ENCODE peak calls at places on chromosomes 2 and 18, in eight cellular contexts. C is upper lobe of right lung, O is esophagus squamous epithelium, F is cardiac muscle cell, H is hepatocyte, G is stomach, R is pancreas, N is H1. M is an unnamed sample. For H3K4me1, the result is how much of the 10 kb centered on the place peaks cover.

GRCh38 chr2:42141687-42142475 is 27.3 kb upstream of the EML4 start:
- DNase-seq in R (peak), C (peak), N (no peak), O (no peak), H (peak), F (peak), G (peak), M (peak)

GRCh38 chr2:200042102-200042735 is 86.8 kb downstream of the MAIP1 start:
- DNase-seq in N (no peak), H (peak), F (peak), O (no peak), C (no peak), R (no peak), G (no peak), M (no peak)

GRCh38 chr2:46872876-46873631 is 42.6 kb downstream of the MCFD2 start:
- DNase-seq in F (peak), R (no peak), N (no peak), H (no peak), C (no peak), O (no peak), G (no peak), M (no peak)

GRCh38 chr18:30748541-30748940 is 294.0 kb downstream of the DSC3 start:
- DNase-seq in F (no peak), G (no peak), O (no peak), C (no peak), N (no peak), H (no peak), R (no peak), M (no peak)

GRCh38 chr2:83602753-83603152 is 856.3 kb downstream of the SUCLG1 start:
- DNase-seq in N (no peak), F (no peak), R (no peak), C (no peak), H (no peak), G (no peak), O (no peak), M (no peak)

GRCh38 chr2:143702931-143703330 is 573.7 kb downstream of the ARHGAP15 start:
- DNase-seq in G (no peak), H (no peak), N (no peak), F (no peak), C (no peak), R (no peak), O (no peak), M (no peak)

GRCh38 chr2:237214963-237215362 is 129.3 kb downstream of the COPS8 start:
- DNase-seq in H (no peak), F (no peak), G (no peak), R (no peak), C (no peak), N (no peak), O (no peak), M (no peak)

GRCh38 chr18:70499218-70499691 is 210.4 kb downstream of the SOCS6 start:
- DNase-seq in G (no peak), C (no peak), F (no peak), H (no peak), R (no peak), O (no peak), N (no peak), M (peak)

GRCh38 chr2:133130548-133131246 is 437.6 kb downstream of the NCKAP5 start:
- DNase-seq in G (no peak), C (no peak), O (no peak), N (no peak), R (no peak), H (no peak), F (no peak), M (no peak)

GRCh38 chr2:109209941-109210340 is 80.9 kb downstream of the SH3RF3 start:
- DNase-seq in G (no peak), O (no peak), C (no peak), F (no peak), H (no peak), N (no peak), R (no peak), M (no peak)

GRCh38 chr18:36527740-36528455 is 230.4 kb downstream of the FHOD3 start:
- DNase-seq in O (no peak), C (no peak), N (no peak), G (no peak), R (no peak), F (no peak), H (peak), M (no peak)

GRCh38 chr2:17658251-17658843 is 95.3 kb downstream of the SMC6 start:
- DNase-seq in R (no peak), O (no peak), H (no peak), C (no peak), G (no peak), N (no peak), F (no peak), M (no peak)

GRCh38 chr2:231348703-231349373 is 46.7 kb upstream of the B3GNT7 start:
- DNase-seq in F (no peak), R (no peak), H (no peak), G (no peak), N (no peak), O (no peak), C (peak), M (no peak)

GRCh38 chr2:75500633-75501032 is 60.1 kb downstream of the EVA1A start:
- DNase-seq in C (no peak), H (no peak), N (no peak), F (no peak), R (no peak), O (no peak), G (no peak), M (peak)

GRCh38 chr2:107374261-107374660 is 452.4 kb upstream of the RGPD4 start:
- DNase-seq in R (no peak), C (no peak), O (no peak), H (no peak), F (peak), N (no peak), G (no peak), M (no peak)

GRCh38 chr2:51263921-51264320 is 232.0 kb upstream of the NRXN1 start:
- DNase-seq in F (no peak), H (no peak), C (no peak), R (no peak), G (no peak), N (no peak), O (no peak), M (no peak)

GRCh38 chr2:150974223-150974622 is 287.4 kb downstream of the RBM43 start:
- DNase-seq in G (no peak), C (no peak), N (no peak), O (no peak), H (no peak), R (no peak), F (no peak), M (no peak)

GRCh38 chr2:127280693-127281092 is 13.3 kb downstream of the ERCC3 start:
- DNase-seq in C (no peak), F (no peak), O (no peak), G (no peak), R (no peak), H (no peak), N (no peak), M (no peak)

GRCh38 chr2:72921866-72922265 is 4.5 kb downstream of the EMX1 start:
- DNase-seq in R (no peak), C (no peak), O (no peak), N (no peak), G (peak), H (no peak), F (no peak), M (no peak)

GRCh38 chr2:172535119-172535518 is 20.8 kb upstream of the PDK1 start:
- DNase-seq in O (no peak), C (no peak), F (no peak), R (no peak), H (no peak), G (no peak), N (no peak), M (no peak)

GRCh38 chr2:109457811-109458210 is 156.0 kb downstream of the SEPTIN10 start:
- DNase-seq in G (no peak), H (no peak), N (no peak), F (no peak), R (no peak), O (no peak), C (peak), M (no peak)

GRCh38 chr2:240958366-240959213 is 39.8 kb upstream of the SNED1 start:
- DNase-seq in F (no peak), G (peak), O (no peak), H (no peak), C (no peak), R (peak), N (no peak), M (peak)

GRCh38 chr2:61645911-61646310 is 107.8 kb upstream of the XPO1 start:
- DNase-seq in H (no peak), O (no peak), R (no peak), N (no peak), C (no peak), F (peak), G (no peak), M (no peak)

GRCh38 chr2:173854840-173855239 is 110.3 kb downstream of the SP3 start:
- DNase-seq in N (no peak), R (no peak), H (no peak), F (peak), O (no peak), G (no peak), C (no peak), M (peak)

GRCh38 chr2:176585791-176586190 is 316.5 kb downstream of the MTX2 start:
- DNase-seq in F (no peak), C (no peak), R (no peak), N (no peak), H (no peak), O (no peak), G (no peak), M (no peak)

GRCh38 chr2:190882831-190883582 is 2.4 kb downstream of the GLS start:
- DNase-seq in N (no peak), G (no peak), C (no peak), H (no peak), O (no peak), R (no peak), F (peak), M (no peak)

GRCh38 chr2:189305291-189305943 is 125.9 kb upstream of the COL5A2 start:
- DNase-seq in G (no peak), H (no peak), N (no peak), C (no peak), R (no peak), F (peak), O (no peak), M (no peak)

GRCh38 chr2:10041711-10042110 is 1.6 kb upstream of the KLF11 start:
- DNase-seq in N (no peak), C (peak), G (no peak), F (no peak), O (no peak), H (no peak), R (peak), M (no peak)

GRCh38 chr2:54015809-54016703 is 45.3 kb upstream of the PSME4 start:
- DNase-seq in R (no peak), N (no peak), C (no peak), F (peak), O (no peak), G (no peak), H (peak), M (no peak)

GRCh38 chr2:188382107-188382506 is 90.4 kb downstream of the GULP1 start:
- DNase-seq in N (no peak), H (no peak), O (no peak), F (peak), G (no peak), C (no peak), R (no peak), M (no peak)

GRCh38 chr2:119958642-119959268 is 54.1 kb upstream of the EPB41L5 start:
- DNase-seq in C (no peak), N (no peak), O (no peak), H (no peak), G (no peak), R (no peak), F (peak), M (no peak)

GRCh38 chr2:63364866-63365265 is 223.4 kb downstream of the WDPCP start:
- DNase-seq in N (no peak), G (no peak), H (peak), R (no peak), F (no peak), O (no peak), C (no peak), M (no peak)

GRCh38 chr2:19319064-19319463 is 39.4 kb downstream of the OSR1 start:
- DNase-seq in F (no peak), O (no peak), C (no peak), N (no peak), G (no peak), R (no peak), H (no peak), M (no peak)

GRCh38 chr18:47997338-47997780 is 66.9 kb upstream of the SMAD2 start:
- DNase-seq in F (peak), H (no peak), R (no peak), O (no peak), G (no peak), N (peak), C (no peak), M (peak)

GRCh38 chr18:48714873-48715272 is 176.0 kb downstream of the CTIF start:
- DNase-seq in C (no peak), G (no peak), F (no peak), N (no peak), H (peak), R (no peak), O (no peak), M (no peak)

GRCh38 chr2:148645925-148646559 is 1.5 kb downstream of the EPC2 start:
- DNase-seq in N (no peak), O (no peak), R (no peak), G (peak), H (peak), C (no peak), F (peak), M (peak)

GRCh38 chr2:148651972-148652371 is 7.4 kb downstream of the EPC2 start:
- DNase-seq in F (no peak), O (no peak), C (no peak), R (no peak), N (no peak), H (no peak), G (no peak), M (no peak)

GRCh38 chr2:148653437-148653836 is 8.9 kb downstream of the EPC2 start:
- DNase-seq in N (no peak), R (no peak), F (peak), C (no peak), H (no peak), O (no peak), G (no peak), M (no peak)

GRCh38 chr2:148654414-148654813 is 9.9 kb downstream of the EPC2 start:
- DNase-seq in N (no peak), G (no peak), H (no peak), F (no peak), R (no peak), C (no peak), O (no peak), M (no peak)

GRCh38 chr2:148650881-148651280 is 6.3 kb downstream of the EPC2 start:
- DNase-seq in C (no peak), R (no peak), O (no peak), G (no peak), H (no peak), F (no peak), N (no peak), M (no peak)
- H3K4me1 ChIP-seq in C (half or more), R (under half), O (half or more), G (half or more), H (under half), F (under half), N (under half), M (under half)

GRCh38 chr2:8676915-8677645 is 4.8 kb upstream of the ID2 start:
- DNase-seq in N (no peak), H (peak), C (no peak), F (no peak), G (no peak), O (no peak), R (no peak), M (peak)

GRCh38 chr2:8677646-8678592 is 3.9 kb upstream of the ID2 start:
- DNase-seq in F (peak), G (peak), N (no peak), R (peak), C (peak), O (no peak), H (peak), M (peak)

GRCh38 chr2:8675543-8675942 is 6.3 kb upstream of the ID2 start:
- DNase-seq in F (no peak), N (no peak), C (no peak), O (no peak), G (no peak), R (no peak), H (no peak), M (no peak)

GRCh38 chr2:8674420-8675009 is 7.3 kb upstream of the ID2 start:
- DNase-seq in N (no peak), O (no peak), H (no peak), G (no peak), R (no peak), C (no peak), F (no peak), M (no peak)

GRCh38 chr2:8676191-8676914 is 5.5 kb upstream of the ID2 start:
- DNase-seq in O (no peak), C (peak), H (peak), F (peak), N (no peak), G (peak), R (peak), M (no peak)
- H3K4me3 ChIP-seq in O (peak), C (peak), H (no peak), F (peak), N (peak), G (peak), R (no peak), M (peak)

DNA sequence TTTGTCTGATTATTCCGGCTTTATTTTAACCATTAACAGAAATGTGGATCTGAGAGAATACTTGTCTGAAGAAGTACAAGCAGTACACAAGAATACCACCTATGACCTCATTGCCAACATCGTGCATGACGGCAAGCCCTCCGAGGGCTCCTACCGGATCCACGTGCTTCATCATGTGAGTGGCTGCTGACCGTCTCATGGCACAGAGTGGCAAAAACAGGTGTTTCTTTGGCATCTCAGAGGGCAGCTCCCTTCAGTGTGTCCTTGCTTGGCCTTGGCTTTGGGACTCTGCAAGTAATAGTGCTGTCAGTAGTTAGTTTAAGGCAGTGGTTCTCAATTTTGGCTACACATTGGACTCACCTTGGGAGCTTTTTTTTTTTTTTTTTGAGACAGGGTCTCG is 23.1 kb downstream of the SFTPB start:
- DNase-seq in G (no peak), O (no peak), H (no peak), F (no peak), R (no peak), C (no peak), N (no peak), M (no peak)
- H3K4me1 ChIP-seq in G (under half), O (under half), H (under half), F (under half), R (under half), C (under half), N (under half), M (under half)

DNA sequence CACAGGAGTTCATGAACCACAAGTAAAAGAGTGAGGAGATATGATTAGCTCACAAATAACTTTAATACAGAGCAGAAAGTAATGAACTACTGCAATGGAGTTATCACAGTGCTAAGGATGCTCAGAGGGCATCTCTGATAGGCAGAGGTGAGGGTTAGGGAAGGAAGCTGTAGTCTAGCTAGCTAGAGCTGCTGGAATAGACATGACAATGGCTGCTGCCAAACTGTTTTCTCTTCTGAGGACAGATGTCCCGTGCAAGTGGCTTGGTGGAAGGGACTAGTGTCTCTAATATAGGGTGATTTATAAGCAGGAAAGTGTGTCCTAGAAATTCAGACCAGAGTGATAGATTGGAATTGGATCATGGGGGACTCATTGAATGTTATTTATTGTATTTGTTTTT is 1.6 kb downstream of the CTLA4 start:
- DNase-seq in N (no peak), R (no peak), F (no peak), C (no peak), H (no peak), O (no peak), G (no peak), M (no peak)
- H3K4me3 ChIP-seq in N (no peak), R (no peak), F (no peak), C (no peak), H (no peak), O (peak), G (no peak), M (no peak)

GRCh38 chr2:98507940-98508689 is 63.5 kb downstream of the INPP4A start:
- DNase-seq in F (peak), C (peak), H (no peak), N (no peak), R (no peak), G (no peak), O (no peak), M (no peak)

GRCh38 chr2:98510322-98510662 is 65.6 kb downstream of the INPP4A start:
- DNase-seq in H (no peak), C (no peak), R (no peak), O (no peak), G (no peak), N (no peak), F (no peak), M (no peak)

GRCh38 chr2:98507461-98507860 is 62.8 kb downstream of the INPP4A start:
- DNase-seq in G (no peak), H (no peak), R (no peak), C (no peak), N (no peak), F (no peak), O (no peak), M (no peak)

GRCh38 chr2:98509542-98510321 is 65.1 kb downstream of the INPP4A start:
- DNase-seq in G (no peak), N (no peak), H (no peak), O (no peak), R (no peak), C (no peak), F (no peak), M (no peak)

GRCh38 chr2:98508690-98509054 is 64.0 kb downstream of the INPP4A start:
- DNase-seq in F (peak), C (peak), R (no peak), N (no peak), O (no peak), H (no peak), G (peak), M (no peak)
- H3K4me1 ChIP-seq in F (under half), C (under half), R (under half), N (under half), O (half or more), H (under half), G (half or more), M (under half)

GRCh38 chr2:69224495-69224803 is 162.6 kb downstream of the GFPT1 start:
- DNase-seq in G (no peak), O (no peak), R (no peak), H (no peak), N (no peak), C (no peak), F (peak), M (no peak)
- H3K4me3 ChIP-seq in G (no peak), O (no peak), R (no peak), H (no peak), N (no peak), C (no peak), F (no peak), M (no peak)